ENCODE peak calls at places on chromosome 22, in five cellular contexts. R, U, F, J and H are unnamed samples.

GRCh38 chr22:30628491-30628890 is 7.1 kb upstream of the SLC35E4 start:
- DNase-seq in R (no peak), U (no peak), F (no peak), J (no peak), H (no peak)

GRCh38 chr22:47107431-47107830 is 345.0 kb downstream of the TBC1D22A start:
- DNase-seq in R (no peak), U (no peak), F (no peak), J (no peak), H (no peak)

GRCh38 chr22:23305922-23306374 is 125.6 kb downstream of the BCR start:
- DNase-seq in R (no peak), U (no peak), F (no peak), J (peak), H (no peak)

GRCh38 chr22:19807161-19807913 is 46.8 kb downstream of the TBX1 start:
- DNase-seq in R (no peak), U (no peak), F (no peak), J (peak), H (no peak)

GRCh38 chr22:20982563-20982882 is 426 bp downstream of the LZTR1 start:
- DNase-seq in R (no peak), U (no peak), F (no peak), J (no peak), H (no peak)

GRCh38 chr22:24428751-24429410 is 1.5 kb downstream of the ADORA2A start:
- DNase-seq in R (no peak), U (no peak), F (no peak), J (no peak), H (no peak)

GRCh38 chr22:41620646-41621098 is at the start of gene DESI1:
- DNase-seq in R (no peak), U (no peak), F (no peak), J (no peak), H (no peak)

GRCh38 chr22:35380537-35381423 is at the start of gene HMOX1:
- DNase-seq in R (peak), U (peak), F (peak), J (peak), H (peak)

GRCh38 chr22:46734830-46735453 is 3.1 kb downstream of the CERK start:
- DNase-seq in R (no peak), U (peak), F (no peak), J (peak), H (no peak)

GRCh38 chr22:44201556-44202129 is 20.9 kb downstream of the PARVG start:
- DNase-seq in R (no peak), U (no peak), F (no peak), J (peak), H (no peak)

GRCh38 chr22:20968281-20968977 is 1.4 kb downstream of the AIFM3 start:
- DNase-seq in R (no peak), U (no peak), F (no peak), J (peak), H (no peak)

GRCh38 chr22:41976961-41977566 is 7.8 kb downstream of the SEPTIN3 start:
- DNase-seq in R (peak), U (no peak), F (no peak), J (no peak), H (no peak)

GRCh38 chr22:22816766-22817410 is 70.7 kb upstream of the IGLL5 start:
- DNase-seq in R (no peak), U (no peak), F (no peak), J (no peak), H (no peak)

GRCh38 chr22:44449061-44449682 is 48.9 kb downstream of the RTL6 start:
- DNase-seq in R (no peak), U (peak), F (no peak), J (no peak), H (no peak)

GRCh38 chr22:20503816-20504215 is 3.6 kb upstream of the MED15 start:
- DNase-seq in R (no peak), U (no peak), F (no peak), J (peak), H (no peak)

GRCh38 chr22:22866381-22867111 is 21.1 kb upstream of the IGLL5 start:
- DNase-seq in R (no peak), U (no peak), F (no peak), J (no peak), H (no peak)

GRCh38 chr22:40928657-40929056 is 22.5 kb upstream of the RBX1 start:
- DNase-seq in R (no peak), U (no peak), F (peak), J (no peak), H (no peak)

GRCh38 chr22:17596226-17596625 is 32.3 kb downstream of the ATP6V1E1 start:
- DNase-seq in R (no peak), U (no peak), F (no peak), J (peak), H (no peak)

GRCh38 chr22:46851941-46852340 is 89.5 kb downstream of the TBC1D22A start:
- DNase-seq in R (no peak), U (no peak), F (no peak), J (no peak), H (no peak)

GRCh38 chr22:20509344-20510047 is 2.1 kb downstream of the MED15 start:
- DNase-seq in R (no peak), U (peak), F (peak), J (no peak), H (no peak)

GRCh38 chr22:40212126-40212525 is 34.4 kb downstream of the TNRC6B start:
- DNase-seq in R (no peak), U (no peak), F (no peak), J (no peak), H (no peak)

GRCh38 chr22:39103431-39103830 is 6.4 kb downstream of the APOBEC3H start:
- DNase-seq in R (no peak), U (no peak), F (no peak), J (no peak), H (no peak)

GRCh38 chr22:47287516-47287915 is 525.1 kb downstream of the TBC1D22A start:
- DNase-seq in R (no peak), U (peak), F (no peak), J (no peak), H (no peak)

GRCh38 chr22:36467946-36468345 is 13.5 kb downstream of the TXN2 start:
- DNase-seq in R (no peak), U (no peak), F (no peak), J (no peak), H (no peak)

GRCh38 chr22:40499187-40499753 is 128.9 kb downstream of the SGSM3 start:
- DNase-seq in R (no peak), U (no peak), F (no peak), J (no peak), H (no peak)

GRCh38 chr22:24996420-24996952 is 44.0 kb downstream of the KIAA1671 start:
- DNase-seq in R (peak), U (no peak), F (no peak), J (no peak), H (no peak)

GRCh38 chr22:42296381-42296853 is 26.0 kb upstream of the TCF20 start:
- DNase-seq in R (no peak), U (no peak), F (no peak), J (no peak), H (no peak)

GRCh38 chr22:43060213-43060612 is 29.0 kb downstream of the TTLL1 start:
- DNase-seq in R (peak), U (no peak), F (peak), J (no peak), H (peak)

GRCh38 chr22:39309881-39310714 is 9.3 kb downstream of the RPL3 start:
- DNase-seq in R (no peak), U (no peak), F (no peak), J (no peak), H (no peak)

GRCh38 chr22:37726240-37726887 is 29.5 kb downstream of the TRIOBP start:
- DNase-seq in R (no peak), U (no peak), F (no peak), J (no peak), H (no peak)
- TF ChIP-seq CTCF in R (no peak), U (no peak), F (no peak), J (no peak), H (no peak)

GRCh38 chr22:45462034-45462655 is 40.5 kb upstream of the FBLN1 start:
- DNase-seq in R (no peak), U (no peak), F (no peak), J (no peak), H (no peak)
- TF ChIP-seq CTCF in R (peak), U (no peak), F (peak), J (no peak), H (peak)

GRCh38 chr22:26377170-26377825 is 51.8 kb upstream of the ASPHD2 start:
- DNase-seq in R (no peak), U (no peak), F (no peak), J (no peak), H (no peak)
- TF ChIP-seq CTCF in R (no peak), U (no peak), F (no peak), J (no peak), H (no peak)

GRCh38 chr22:27747396-27748256 is 53.9 kb downstream of the MN1 start:
- DNase-seq in R (no peak), U (no peak), F (no peak), J (no peak), H (no peak)
- TF ChIP-seq CTCF in R (no peak), U (no peak), F (no peak), J (no peak), H (peak)

GRCh38 chr22:29541845-29542244 is 11.7 kb downstream of the THOC5 start:
- DNase-seq in R (no peak), U (no peak), F (no peak), J (no peak), H (no peak)
- TF ChIP-seq CTCF in R (no peak), U (no peak), F (no peak), J (no peak), H (no peak)

DNA sequence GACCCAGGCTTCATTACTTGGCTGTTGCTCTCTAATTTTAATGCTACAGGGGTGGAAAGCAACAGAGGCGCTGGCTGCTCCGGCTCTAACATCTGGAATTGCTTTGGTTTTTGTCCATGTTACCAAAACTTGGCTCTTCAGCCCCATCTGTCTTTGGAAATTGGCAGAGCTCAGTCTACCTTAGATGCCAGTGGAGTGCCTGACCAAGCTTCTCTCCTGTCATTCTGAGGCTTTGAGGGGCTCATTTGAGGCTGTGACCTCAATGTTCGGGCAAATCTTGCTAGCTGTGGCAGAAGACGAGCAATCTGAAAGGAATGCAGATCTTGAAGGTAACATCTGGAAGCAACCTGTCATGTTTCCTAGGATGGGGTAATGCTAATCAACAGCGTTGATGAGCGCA is 409.5 kb upstream of the SYN3 start:
- DNase-seq in R (no peak), U (no peak), F (no peak), J (no peak), H (no peak)
- TF ChIP-seq CTCF in R (no peak), U (no peak), F (no peak), J (no peak), H (no peak)

GRCh38 chr22:49433717-49434611 is 393.7 kb downstream of the BRD1 start:
- DNase-seq in R (no peak), U (no peak), F (no peak), J (no peak), H (no peak)
- TF ChIP-seq CTCF in R (no peak), U (no peak), F (no peak), J (no peak), H (peak)